ENCODE peak calls at places on chromosomes 12 and 14, in eight cellular contexts. P, I, G, B, F, J, T and A are unnamed samples.
A peak's percentile ranks its signal among the peaks of the same experiment; 100 is the strongest.

GRCh38 chr12:63319386-63319785 is 168.4 kb upstream of the AVPR1A start:
- DNase-seq in B (no peak), P (no peak), F (no peak), T (peak; percentile 45), J (no peak), I (no peak), G (peak; percentile 39), A (no peak)

GRCh38 chr12:117760990-117761389 is 207.8 kb downstream of the KSR2 start:
- DNase-seq in F (no peak), T (no peak), B (no peak), J (no peak), G (no peak), P (no peak), I (no peak), A (no peak)

GRCh38 chr12:64395739-64396138 is 5.2 kb upstream of the C12orf56 start:
- DNase-seq in F (no peak), T (no peak), B (no peak), P (no peak), J (no peak), G (no peak), I (no peak), A (no peak)

GRCh38 chr14:25007832-25008231 is 42.1 kb downstream of the STXBP6 start:
- DNase-seq in T (peak; percentile 3), F (peak; percentile 10), I (no peak), B (no peak), P (peak; percentile 29), J (no peak), G (no peak), A (no peak)

GRCh38 chr12:88432536-88433462 is 147.5 kb downstream of the KITLG start:
- DNase-seq in G (no peak), F (peak; percentile 9), P (no peak), I (no peak), T (no peak), B (no peak), J (peak; percentile 29), A (no peak)

GRCh38 chr14:34498684-34499412 is 36.8 kb upstream of the SPTSSA start:
- DNase-seq in J (no peak), F (no peak), T (peak; percentile 80), I (no peak), B (peak; percentile 48), P (no peak), G (peak; percentile 40), A (no peak)

GRCh38 chr14:104659146-104659545 is 30.3 kb upstream of the INF2 start:
- DNase-seq in J (no peak), T (no peak), G (no peak), F (no peak), I (no peak), B (no peak), P (no peak), A (no peak)

GRCh38 chr12:6444704-6445688 is at the start of gene CD27:
- DNase-seq in J (no peak), B (no peak), G (no peak), I (no peak), P (no peak), F (no peak), T (no peak), A (no peak)

GRCh38 chr14:26448181-26448855 is 149.5 kb downstream of the NOVA1 start:
- DNase-seq in J (no peak), F (no peak), I (no peak), G (no peak), T (no peak), B (no peak), P (no peak), A (no peak)

GRCh38 chr14:61549425-61549824 is 145.9 kb upstream of the HIF1A start:
- DNase-seq in P (no peak), I (no peak), G (no peak), J (no peak), T (peak; percentile 35), B (no peak), F (no peak), A (no peak)

GRCh38 chr14:104644656-104645055 is 40.1 kb upstream of the TMEM179 start:
- DNase-seq in T (no peak), G (no peak), I (no peak), F (no peak), B (no peak), P (no peak), J (no peak), A (no peak)

GRCh38 chr12:99131761-99132199 is 486.7 kb downstream of the APAF1 start:
- DNase-seq in J (peak; percentile 13), F (peak; percentile 70), G (no peak), I (peak; percentile 39), B (no peak), T (no peak), P (peak; percentile 51), A (no peak)

GRCh38 chr12:124436366-124436765 is 131.0 kb downstream of the NCOR2 start:
- DNase-seq in T (peak; percentile 43), J (peak; percentile 53), I (no peak), G (no peak), B (no peak), F (no peak), P (no peak), A (no peak)

GRCh38 chr12:25531502-25532052 is 21.5 kb downstream of the LMNTD1 start:
- DNase-seq in J (no peak), B (no peak), I (no peak), F (no peak), T (no peak), G (no peak), P (no peak), A (no peak)

GRCh38 chr14:37597538-37598084 is 2.2 kb downstream of the TTC6 start:
- DNase-seq in F (no peak), B (peak; percentile 58), G (no peak), P (no peak), J (no peak), T (peak; percentile 45), I (no peak), A (no peak)

GRCh38 chr14:51908086-51908485 is 47.7 kb downstream of the GNG2 start:
- DNase-seq in P (no peak), B (no peak), G (no peak), T (no peak), J (no peak), I (no peak), F (no peak), A (no peak)

GRCh38 chr14:101506211-101506920 is 54.9 kb upstream of the DIO3 start:
- DNase-seq in F (no peak), B (no peak), P (no peak), G (no peak), I (no peak), T (no peak), J (peak; percentile 16), A (no peak)

GRCh38 chr14:29236401-29236800 is 469.8 kb downstream of the FOXG1 start:
- DNase-seq in J (no peak), G (no peak), P (no peak), F (no peak), B (no peak), I (no peak), T (no peak), A (no peak)

GRCh38 chr14:55336161-55336560 is 64.9 kb downstream of the FBXO34 start:
- DNase-seq in F (no peak), J (no peak), G (no peak), T (peak; percentile 78), B (peak; percentile 82), P (no peak), I (no peak), A (no peak)

GRCh38 chr12:62575036-62575435 is 108.4 kb downstream of the MON2 start:
- DNase-seq in P (no peak), J (no peak), B (no peak), F (no peak), I (no peak), G (no peak), T (no peak), A (no peak)

GRCh38 chr14:54087376-54087775 is 130.8 kb upstream of the BMP4 start:
- DNase-seq in T (no peak), I (no peak), J (no peak), B (no peak), G (no peak), F (no peak), P (no peak), A (no peak)

GRCh38 chr12:72276212-72276865 is 4.2 kb downstream of the TRHDE start:
- DNase-seq in J (no peak), I (no peak), P (no peak), G (no peak), T (no peak), F (no peak), B (no peak), A (no peak)

GRCh38 chr12:72275551-72275950 is 3.4 kb downstream of the TRHDE start:
- DNase-seq in B (no peak), G (no peak), F (no peak), I (no peak), P (no peak), T (no peak), J (no peak), A (no peak)

GRCh38 chr12:72281145-72281544 is 9.0 kb downstream of the TRHDE start:
- DNase-seq in F (no peak), T (no peak), I (no peak), G (no peak), J (no peak), P (no peak), B (no peak), A (no peak)

GRCh38 chr12:72277415-72277814 is 5.2 kb downstream of the TRHDE start:
- DNase-seq in I (no peak), F (no peak), B (no peak), J (no peak), T (no peak), G (no peak), P (no peak), A (no peak)

GRCh38 chr12:72278894-72279293 is 6.7 kb downstream of the TRHDE start:
- DNase-seq in F (no peak), T (no peak), B (no peak), I (no peak), P (no peak), G (no peak), J (no peak), A (no peak)
- H3K27ac ChIP-seq in F (no peak overlapping the region), T (no peak overlapping the region), B (no peak overlapping the region), I (no peak overlapping the region), P (no peak overlapping the region), G (no peak overlapping the region), J (no peak overlapping the region), A (no peak overlapping the region)

GRCh38 chr14:23275412-23275811 is 10.5 kb downstream of the HOMEZ start:
- DNase-seq in J (no peak), P (no peak), F (no peak), G (no peak), B (no peak), T (no peak), I (no peak), A (no peak)
- H3K27ac ChIP-seq in J (no peak overlapping the region), P (no peak overlapping the region), F (no peak overlapping the region), G (no peak overlapping the region), B (no peak overlapping the region), T (no peak overlapping the region), I (no peak overlapping the region), A (no peak overlapping the region)

GRCh38 chr14:59331217-59331616 is 134.0 kb downstream of the GPR135 start:
- DNase-seq in P (no peak), J (no peak), F (no peak), B (no peak), I (peak; percentile 18), G (no peak), T (no peak), A (no peak)
- H3K27ac ChIP-seq in P (peak overlapping the region; percentile 6), J (no peak overlapping the region), F (peak overlapping the region; percentile 87), B (no peak overlapping the region), I (no peak overlapping the region), G (no peak overlapping the region), T (no peak overlapping the region), A (no peak overlapping the region)

DNA sequence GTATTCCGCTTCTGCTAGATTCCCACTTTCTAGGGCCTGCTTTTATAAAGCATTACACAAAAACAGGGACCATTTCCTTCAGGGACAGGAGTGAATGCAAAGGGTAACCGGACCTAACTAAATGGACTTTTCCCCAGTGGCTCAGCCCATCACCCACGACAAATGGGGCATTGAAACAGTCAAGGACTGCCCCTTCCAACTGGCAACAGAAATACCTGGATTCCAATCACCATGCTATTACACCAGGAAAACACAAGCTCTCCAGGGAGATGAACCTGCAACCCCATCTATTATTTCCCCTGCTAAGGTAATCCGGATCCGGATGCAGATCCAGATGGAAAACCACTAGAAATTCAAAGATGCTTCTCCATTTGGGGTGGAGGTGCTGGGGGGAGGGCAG is 1.0 kb downstream of the MPHOSPH9 start:
- DNase-seq in J (no peak), B (no peak), P (no peak), F (no peak), I (no peak), G (no peak), T (no peak), A (no peak)
- H3K27ac ChIP-seq in J (peak overlapping the region; percentile 93), B (no peak overlapping the region), P (peak overlapping the region; percentile 97), F (peak overlapping the region; percentile 92), I (no peak overlapping the region), G (peak overlapping the region; percentile 77), T (peak overlapping the region; percentile 90), A (peak overlapping the region; percentile 95)